ENCODE peak calls at places on chromosomes 13 and 19, in seven cellular contexts. R, N, V, A, F, C and L are unnamed samples.

GRCh38 chr19:37979547-37980082 is 72.6 kb downstream of the SIPA1L3 start:
- DNase-seq in V (peak; percentile 60), C (peak; percentile 28), A (no peak), R (peak; percentile 69), F (no peak), N (no peak), L (no peak)

GRCh38 chr13:84962849-84963248 is 836.4 kb downstream of the SLITRK6 start:
- DNase-seq in R (no peak), N (no peak), V (no peak), F (no peak), C (no peak), A (no peak), L (no peak)

GRCh38 chr13:97231832-97232201 is 9.7 kb downstream of the MBNL2 start:
- DNase-seq in R (no peak), A (no peak), N (no peak), V (no peak), F (no peak), C (no peak), L (no peak)

GRCh38 chr19:30596268-30596667 is 224.1 kb downstream of the ZNF536 start:
- DNase-seq in N (no peak), R (no peak), F (no peak), A (no peak), V (no peak), C (no peak), L (no peak)

GRCh38 chr13:99185606-99186005 is 15.0 kb upstream of the UBAC2 start:
- DNase-seq in R (no peak), N (no peak), C (no peak), F (no peak), V (no peak), A (no peak), L (no peak)

GRCh38 chr19:18656337-18657086 is 19.7 kb downstream of the KLHL26 start:
- DNase-seq in F (no peak), C (no peak), R (no peak), V (no peak), A (no peak), N (no peak), L (no peak)

GRCh38 chr19:49687566-49688316 is 1.7 kb upstream of the ADM5 start:
- DNase-seq in R (no peak), V (no peak), A (no peak), N (no peak), C (no peak), F (no peak), L (no peak)

GRCh38 chr13:21583496-21583895 is 20.5 kb downstream of the MICU2 start:
- DNase-seq in N (no peak), R (no peak), C (no peak), V (peak; percentile 44), F (no peak), A (peak; percentile 3), L (no peak)

GRCh38 chr13:80873589-80873988 is 532.7 kb upstream of the SPRY2 start:
- DNase-seq in R (peak; percentile 33), F (no peak), A (no peak), C (no peak), N (no peak), V (no peak), L (no peak)

GRCh38 chr13:32017449-32017848 is 14.1 kb upstream of the FRY start:
- DNase-seq in N (no peak), C (no peak), V (no peak), R (no peak), F (no peak), A (no peak), L (no peak)

GRCh38 chr13:32016631-32017030 is 14.9 kb upstream of the FRY start:
- DNase-seq in R (no peak), C (no peak), A (no peak), F (no peak), V (no peak), N (no peak), L (no peak)

GRCh38 chr13:32022292-32022691 is 9.3 kb upstream of the FRY start:
- DNase-seq in F (no peak), V (no peak), A (no peak), R (no peak), C (no peak), N (no peak), L (no peak)

GRCh38 chr13:32021785-32022184 is 9.8 kb upstream of the FRY start:
- DNase-seq in N (no peak), F (no peak), R (no peak), C (no peak), V (no peak), A (no peak), L (no peak)

DNA sequence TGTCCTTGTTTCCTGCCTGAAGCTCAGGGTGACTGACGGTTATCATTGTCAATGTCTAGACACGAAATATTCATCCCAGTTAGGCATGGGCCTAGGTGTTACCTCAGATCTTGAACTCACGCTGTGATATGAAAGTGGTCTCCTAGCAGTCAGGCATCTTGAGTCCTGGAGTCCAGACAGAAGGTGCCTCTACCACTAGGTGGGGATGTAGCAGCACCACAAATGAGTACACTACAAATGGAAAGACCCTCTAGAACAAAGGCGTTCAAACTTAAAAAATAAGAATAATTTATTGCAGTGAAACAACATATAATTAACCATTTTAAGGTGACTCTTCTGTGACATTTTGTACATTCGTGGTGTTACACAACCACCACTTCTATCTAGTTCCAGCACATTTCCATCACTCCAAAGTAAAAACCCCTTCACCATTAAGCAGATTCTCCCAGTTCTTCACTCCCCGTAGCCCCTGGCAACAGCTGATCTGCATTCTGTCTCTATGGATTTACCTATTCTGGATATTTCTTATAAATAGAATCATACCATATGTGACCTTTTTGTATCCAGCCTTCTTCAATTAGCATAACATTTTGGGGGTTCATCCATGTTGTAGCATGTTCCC is 11.9 kb upstream of the FRY start:
- DNase-seq in A (no peak), V (peak; percentile 73), N (peak; percentile 37), R (peak; percentile 17), C (peak; percentile 55), F (peak; percentile 11), L (peak; percentile 50)
- TF ChIP-seq JUND in A (no peak), V (no peak), N (no peak), R (no peak), C (no peak), F (no peak), L (no peak)

GRCh38 chr19:35841961-35842595 is 10.2 kb downstream of the NPHS1 start:
- DNase-seq in N (no peak), V (no peak), C (no peak), R (no peak), F (no peak), A (no peak), L (no peak)
- TF ChIP-seq JUND in N (no peak), V (no peak), C (no peak), R (no peak), F (no peak), A (no peak), L (no peak)

DNA sequence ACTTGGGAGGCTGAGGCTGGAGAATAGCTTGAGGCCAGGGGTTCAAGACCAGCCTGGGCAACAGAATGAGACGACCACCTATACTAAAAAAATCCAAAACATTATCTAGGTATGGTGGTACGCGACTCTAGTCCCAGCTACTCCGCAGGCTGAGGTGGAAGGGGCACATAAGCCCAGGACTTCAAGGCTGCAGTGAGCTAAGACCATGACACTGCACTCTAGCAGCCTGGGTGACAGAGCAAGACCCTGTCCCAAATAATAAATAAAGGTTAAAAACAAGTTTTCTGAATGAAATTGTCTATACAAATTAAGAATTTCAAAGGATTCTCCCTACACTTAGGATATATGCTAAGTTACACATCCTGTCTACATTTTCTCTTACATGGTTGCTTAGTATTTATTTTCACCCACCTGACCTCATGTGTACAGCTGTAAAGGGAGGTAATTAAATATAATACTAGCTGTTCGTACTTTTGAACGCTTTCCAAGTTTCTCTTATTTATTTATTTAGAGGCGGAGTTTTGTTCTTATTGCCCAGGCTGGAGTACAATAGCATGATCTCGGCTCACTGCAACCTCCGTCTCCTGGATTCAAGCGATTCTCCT is 1.6 kb downstream of the SLC25A30 start:
- DNase-seq in V (no peak), R (no peak), F (no peak), C (no peak), A (no peak), N (no peak), L (peak; percentile 23)
- TF ChIP-seq JUND in V (no peak), R (no peak), F (no peak), C (no peak), A (no peak), N (no peak), L (no peak)

DNA sequence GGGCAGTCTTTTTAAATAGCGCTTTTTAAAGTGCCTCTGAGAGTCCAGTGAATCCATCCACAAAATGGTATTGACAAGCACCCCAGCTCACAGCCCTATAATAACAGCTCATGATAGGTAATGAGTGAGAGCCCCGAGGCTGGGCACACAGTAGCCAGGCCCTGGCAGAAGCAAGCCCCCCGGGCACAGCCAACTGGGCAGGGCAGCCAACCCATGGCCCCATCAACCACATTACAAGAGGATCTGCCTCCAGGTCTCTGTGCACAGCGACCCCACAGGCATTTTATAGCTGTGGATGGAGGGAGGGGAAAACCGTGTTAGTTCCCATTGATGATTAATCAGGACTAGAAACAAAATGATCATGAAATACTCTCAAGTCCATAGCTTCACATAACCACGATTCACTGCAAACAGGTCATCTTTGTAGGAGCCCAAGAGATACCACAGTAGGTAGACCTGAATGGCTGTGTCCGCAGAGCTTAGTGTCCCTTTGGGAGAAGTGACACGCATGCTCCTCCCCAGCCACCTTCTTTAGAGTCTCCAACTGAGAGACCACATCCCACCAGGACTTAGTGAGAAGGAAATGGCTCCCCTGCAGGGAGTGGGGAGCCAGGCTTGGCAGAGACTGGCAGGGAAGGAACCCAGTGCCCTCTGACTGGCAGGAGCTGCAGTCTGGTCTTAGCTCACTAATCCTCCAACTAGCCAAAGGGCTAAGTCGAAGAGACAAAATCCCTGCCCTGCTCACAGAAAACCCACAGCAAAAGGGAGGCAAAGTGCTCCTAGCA is 4.3 kb upstream of the VSTM2B start:
- DNase-seq in N (no peak), A (no peak), F (no peak), R (no peak), C (no peak), V (no peak), L (no peak)
- TF ChIP-seq JUND in N (no peak), A (no peak), F (no peak), R (no peak), C (no peak), V (no peak), L (no peak)

GRCh38 chr19:32543107-32543900 is 37.7 kb upstream of the PDCD5 start:
- DNase-seq in A (no peak), N (no peak), V (no peak), R (no peak), F (no peak), C (no peak), L (no peak)
- TF ChIP-seq JUND in A (no peak), N (no peak), V (no peak), R (no peak), F (no peak), C (no peak), L (no peak)

GRCh38 chr19:14072535-14073231 is at the start of gene MISP3:
- DNase-seq in F (peak; percentile 68), N (no peak), V (no peak), C (peak; percentile 46), R (no peak), A (no peak), L (peak; percentile 30)
- TF ChIP-seq JUND in F (no peak), N (no peak), V (no peak), C (no peak), R (no peak), A (no peak), L (no peak)